ENCODE peak calls at places on chromosomes 5 and 9, in four cellular contexts. One of them, this sample, is unnamed.

GRCh38 chr9:114756920-114757319 is 48.9 kb downstream of the TNFSF15 start:
- DNase-seq in ACHN: no peak
- DNase-seq in astrocyte of the hippocampus: no peak
- DNase-seq in NCI-H2081: no peak
- DNase-seq in this sample: no peak

GRCh38 chr5:153357493-153358112 is 132.9 kb upstream of the GRIA1 start:
- DNase-seq in NCI-H2081: no peak
- DNase-seq in astrocyte of the hippocampus: no peak
- DNase-seq in ACHN: no peak
- DNase-seq in this sample: no peak

GRCh38 chr9:26566141-26566540 is 326.5 kb downstream of the CAAP1 start:
- DNase-seq in astrocyte of the hippocampus: no peak
- DNase-seq in ACHN: no peak
- DNase-seq in NCI-H2081: no peak
- DNase-seq in this sample: peak; percentile 9

GRCh38 chr9:31030741-31031202 is 1353.7 kb upstream of the ACO1 start:
- DNase-seq in astrocyte of the hippocampus: peak; percentile 74
- DNase-seq in ACHN: peak; percentile 58
- DNase-seq in NCI-H2081: peak; percentile 19
- DNase-seq in this sample: peak; percentile 40

GRCh38 chr9:19049872-19050636 is 827 bp downstream of the RRAGA start:
- DNase-seq in ACHN: peak; percentile 38
- DNase-seq in NCI-H2081: peak; percentile 50
- DNase-seq in astrocyte of the hippocampus: peak; percentile 52
- DNase-seq in this sample: peak; percentile 46

GRCh38 chr5:154370119-154370518 is 75.7 kb upstream of the SAP30L start:
- DNase-seq in NCI-H2081: no peak
- DNase-seq in ACHN: no peak
- DNase-seq in astrocyte of the hippocampus: no peak
- DNase-seq in this sample: peak; percentile 38

GRCh38 chr5:172727551-172727950 is 43.4 kb downstream of the DUSP1 start:
- DNase-seq in NCI-H2081: no peak
- DNase-seq in astrocyte of the hippocampus: no peak
- DNase-seq in ACHN: no peak
- DNase-seq in this sample: no peak

GRCh38 chr9:111914749-111915424 is 18.3 kb downstream of the UGCG start:
- DNase-seq in astrocyte of the hippocampus: no peak
- DNase-seq in ACHN: peak; percentile 40
- DNase-seq in NCI-H2081: peak; percentile 47
- DNase-seq in this sample: peak; percentile 63

GRCh38 chr5:114184006-114184405 is 177.9 kb upstream of the KCNN2 start:
- DNase-seq in NCI-H2081: no peak
- DNase-seq in astrocyte of the hippocampus: peak; percentile 2
- DNase-seq in ACHN: no peak
- DNase-seq in this sample: no peak

GRCh38 chr5:130333089-130333488 is 428.8 kb downstream of the CHSY3 start:
- DNase-seq in ACHN: peak; percentile 39
- DNase-seq in astrocyte of the hippocampus: peak; percentile 69
- DNase-seq in NCI-H2081: no peak
- DNase-seq in this sample: no peak

GRCh38 chr5:180691046-180691445 is 41.6 kb upstream of the FLT4 start:
- DNase-seq in ACHN: no peak
- DNase-seq in astrocyte of the hippocampus: no peak
- DNase-seq in NCI-H2081: no peak
- DNase-seq in this sample: no peak

GRCh38 chr5:138752341-138752950 is 779 bp upstream of the CTNNA1 start:
- DNase-seq in NCI-H2081: no peak
- DNase-seq in astrocyte of the hippocampus: peak; percentile 19
- DNase-seq in ACHN: peak; percentile 57
- DNase-seq in this sample: peak; percentile 65

GRCh38 chr5:15007549-15008142 is 136.1 kb upstream of the ANKH start:
- DNase-seq in NCI-H2081: peak; percentile 62
- DNase-seq in astrocyte of the hippocampus: no peak
- DNase-seq in ACHN: no peak
- DNase-seq in this sample: no peak

GRCh38 chr9:98375138-98375726 is 119.8 kb upstream of the TBC1D2 start:
- DNase-seq in astrocyte of the hippocampus: peak; percentile 22
- DNase-seq in ACHN: peak; percentile 84
- DNase-seq in NCI-H2081: no peak
- DNase-seq in this sample: no peak

GRCh38 chr5:135447298-135447929 is at the start of gene DCANP1:
- DNase-seq in NCI-H2081: no peak
- DNase-seq in astrocyte of the hippocampus: no peak
- DNase-seq in ACHN: no peak
- DNase-seq in this sample: no peak

GRCh38 chr9:90127923-90128322 is 514.7 kb downstream of the DIRAS2 start:
- DNase-seq in astrocyte of the hippocampus: no peak
- DNase-seq in ACHN: no peak
- DNase-seq in NCI-H2081: no peak
- DNase-seq in this sample: no peak

GRCh38 chr9:132699926-132700325 is 29.7 kb downstream of the GTF3C4 start:
- DNase-seq in astrocyte of the hippocampus: no peak
- DNase-seq in NCI-H2081: no peak
- DNase-seq in ACHN: no peak
- DNase-seq in this sample: no peak

GRCh38 chr5:114101153-114101552 is 260.7 kb upstream of the KCNN2 start:
- DNase-seq in ACHN: peak; percentile 53
- DNase-seq in NCI-H2081: peak; percentile 13
- DNase-seq in astrocyte of the hippocampus: peak; percentile 57
- DNase-seq in this sample: no peak

GRCh38 chr9:91001146-91001611 is 199.6 kb downstream of the SYK start:
- DNase-seq in ACHN: no peak
- DNase-seq in astrocyte of the hippocampus: peak; percentile 53
- DNase-seq in NCI-H2081: peak; percentile 91
- DNase-seq in this sample: peak; percentile 22

GRCh38 chr9:83434254-83434653 is 103.9 kb downstream of the FRMD3 start:
- DNase-seq in NCI-H2081: no peak
- DNase-seq in astrocyte of the hippocampus: no peak
- DNase-seq in ACHN: no peak
- DNase-seq in this sample: no peak

GRCh38 chr5:96590796-96591195 is 71.4 kb upstream of the CAST start:
- DNase-seq in astrocyte of the hippocampus: no peak
- DNase-seq in ACHN: no peak
- DNase-seq in NCI-H2081: no peak
- DNase-seq in this sample: no peak

GRCh38 chr5:44388504-44389409 is 463 bp downstream of the FGF10 start:
- DNase-seq in astrocyte of the hippocampus: peak; percentile 24
- DNase-seq in ACHN: no peak
- DNase-seq in NCI-H2081: no peak
- DNase-seq in this sample: peak; percentile 25

GRCh38 chr5:148966937-148967336 is 95.9 kb downstream of the SH3TC2 start:
- DNase-seq in astrocyte of the hippocampus: no peak
- DNase-seq in NCI-H2081: no peak
- DNase-seq in ACHN: no peak
- DNase-seq in this sample: no peak

GRCh38 chr9:15081021-15081753 is 171.0 kb upstream of the FREM1 start:
- DNase-seq in NCI-H2081: no peak
- DNase-seq in ACHN: no peak
- DNase-seq in astrocyte of the hippocampus: no peak
- DNase-seq in this sample: no peak

GRCh38 chr9:124478014-124478753 is 27.9 kb downstream of the ADGRD2 start:
- DNase-seq in ACHN: no peak
- DNase-seq in astrocyte of the hippocampus: no peak
- DNase-seq in NCI-H2081: no peak
- DNase-seq in this sample: no peak

GRCh38 chr5:173618927-173619519 is 2.6 kb upstream of the BOD1 start:
- DNase-seq in astrocyte of the hippocampus: peak; percentile 74
- DNase-seq in NCI-H2081: peak; percentile 55
- DNase-seq in ACHN: peak; percentile 53
- DNase-seq in this sample: peak; percentile 73

GRCh38 chr9:38263534-38263933 is 129.0 kb upstream of the ALDH1B1 start:
- DNase-seq in ACHN: peak; percentile 45
- DNase-seq in astrocyte of the hippocampus: peak; percentile 50
- DNase-seq in NCI-H2081: no peak
- DNase-seq in this sample: no peak

GRCh38 chr9:134624119-134624826 is 17.3 kb upstream of the COL5A1 start:
- DNase-seq in NCI-H2081: no peak
- DNase-seq in astrocyte of the hippocampus: no peak
- DNase-seq in ACHN: no peak
- DNase-seq in this sample: no peak

GRCh38 chr9:91515074-91515687 is 91.5 kb upstream of the NFIL3 start:
- DNase-seq in NCI-H2081: no peak
- DNase-seq in astrocyte of the hippocampus: peak; percentile 67
- DNase-seq in ACHN: peak; percentile 27
- DNase-seq in this sample: peak; percentile 51

GRCh38 chr9:111728617-111729366 is 65.9 kb downstream of the SHOC1 start:
- DNase-seq in astrocyte of the hippocampus: peak; percentile 82
- DNase-seq in NCI-H2081: no peak
- DNase-seq in ACHN: peak; percentile 71
- DNase-seq in this sample: peak; percentile 29